ENCODE peak calls at places on chromosomes 16 and 17, in ten cellular contexts. B, M, A, O, H, J, E, K, T and S are unnamed samples.

GRCh38 chr16:82136956-82137818 is 32.8 kb downstream of the MPHOSPH6 start:
- DNase-seq in B (peak), K (no peak), T (no peak), A (no peak), E (no peak), J (no peak), H (no peak), M (peak), O (no peak), S (no peak)

GRCh38 chr17:37339321-37339720 is 36.5 kb upstream of the C17orf78 start:
- DNase-seq in T (no peak), B (no peak), K (no peak), A (no peak), O (no peak), H (no peak), E (no peak), M (no peak), J (no peak), S (no peak)

GRCh38 chr17:39014044-39014794 is 47.0 kb upstream of the FBXO47 start:
- DNase-seq in B (peak), O (no peak), H (peak), E (peak), M (peak), A (peak), J (no peak), T (no peak), K (no peak), S (no peak)

GRCh38 chr17:18999911-19000310 is 4.7 kb downstream of the FAM83G start:
- DNase-seq in M (no peak), B (no peak), E (no peak), A (no peak), K (no peak), O (no peak), T (no peak), J (no peak), H (no peak), S (no peak)

GRCh38 chr16:23310744-23311143 is 8.6 kb downstream of the SCNN1B start:
- DNase-seq in K (no peak), A (no peak), T (no peak), O (no peak), H (no peak), E (no peak), B (no peak), J (no peak), M (no peak), S (no peak)

GRCh38 chr16:46883353-46883689 is 841 bp upstream of the GPT2 start:
- DNase-seq in A (no peak), E (no peak), O (no peak), M (no peak), B (no peak), H (no peak), T (no peak), J (no peak), K (no peak), S (peak)

GRCh38 chr16:3642397-3643094 is 11.9 kb upstream of the DNASE1 start:
- DNase-seq in H (no peak), B (peak), T (no peak), M (peak), J (no peak), A (peak), O (no peak), E (no peak), K (no peak), S (peak)

GRCh38 chr16:28317040-28317880 is 24.9 kb downstream of the SBK1 start:
- DNase-seq in B (peak), E (peak), H (peak), A (no peak), M (peak), T (no peak), O (no peak), J (peak), K (peak), S (peak)

GRCh38 chr16:26317885-26318284 is 626.1 kb downstream of the HS3ST4 start:
- DNase-seq in A (no peak), M (no peak), H (no peak), T (no peak), B (no peak), J (no peak), K (no peak), E (no peak), O (no peak), S (no peak)

GRCh38 chr17:43338886-43339516 is 59.8 kb upstream of the ARL4D start:
- DNase-seq in B (peak), A (peak), J (peak), M (peak), E (peak), O (no peak), T (no peak), H (peak), K (peak), S (peak)

GRCh38 chr16:29994613-29995329 is 646 bp downstream of the HIRIP3 start:
- DNase-seq in H (no peak), K (no peak), J (no peak), B (peak), O (no peak), A (no peak), M (peak), E (peak), T (no peak), S (no peak)

GRCh38 chr16:15701367-15701766 is 51.3 kb downstream of the NDE1 start:
- DNase-seq in A (no peak), O (no peak), H (no peak), T (no peak), J (no peak), K (no peak), B (no peak), M (no peak), E (no peak), S (no peak)

GRCh38 chr17:73272906-73273218 is 11.2 kb upstream of the CPSF4L start:
- DNase-seq in O (no peak), T (no peak), M (no peak), E (no peak), J (no peak), H (no peak), K (no peak), B (no peak), A (no peak), S (no peak)

GRCh38 chr17:75959046-75959838 is 18.4 kb upstream of the FBF1 start:
- DNase-seq in K (no peak), H (no peak), B (no peak), M (no peak), E (no peak), O (no peak), A (peak), J (no peak), T (no peak), S (no peak)

GRCh38 chr17:65678534-65678933 is 117.1 kb upstream of the AXIN2 start:
- DNase-seq in K (no peak), A (no peak), T (no peak), M (no peak), B (no peak), E (peak), O (no peak), H (no peak), J (no peak), S (no peak)

GRCh38 chr17:73742915-73743314 is 98.7 kb upstream of the SDK2 start:
- DNase-seq in T (no peak), B (no peak), H (no peak), J (no peak), E (no peak), K (no peak), M (no peak), O (no peak), A (no peak), S (no peak)

GRCh38 chr17:16191604-16192003 is 23.7 kb downstream of the NCOR1 start:
- DNase-seq in E (no peak), H (no peak), T (no peak), J (no peak), A (no peak), O (no peak), K (no peak), M (peak), B (no peak), S (no peak)

GRCh38 chr16:2964416-2965223 is 545 bp downstream of the KREMEN2 start:
- DNase-seq in E (no peak), M (no peak), O (peak), A (peak), J (no peak), H (peak), B (no peak), K (peak), T (no peak), S (peak)

GRCh38 chr17:78132086-78132676 is 1.6 kb downstream of the TMC8 start:
- DNase-seq in J (no peak), K (peak), M (no peak), H (no peak), B (no peak), E (no peak), A (peak), T (no peak), O (peak), S (peak)

GRCh38 chr17:45361451-45361850 is 44.6 kb upstream of the MAP3K14 start:
- DNase-seq in T (no peak), A (peak), M (no peak), K (no peak), J (no peak), B (no peak), O (no peak), H (no peak), E (no peak), S (no peak)

GRCh38 chr16:11331967-11332366 is 13.3 kb upstream of the RMI2 start:
- DNase-seq in B (no peak), T (no peak), O (no peak), E (no peak), K (no peak), M (no peak), H (no peak), J (no peak), A (no peak), S (no peak)

GRCh38 chr16:83954577-83955016 is 1.6 kb downstream of the OSGIN1 start:
- DNase-seq in E (peak), O (no peak), M (peak), H (peak), A (no peak), K (no peak), J (peak), T (no peak), B (peak), S (no peak)

GRCh38 chr17:67532326-67532871 is 155.3 kb downstream of the PITPNC1 start:
- DNase-seq in T (no peak), E (no peak), O (no peak), H (no peak), A (no peak), K (no peak), B (no peak), M (no peak), J (peak), S (no peak)

GRCh38 chr17:67525239-67526135 is 148.4 kb downstream of the PITPNC1 start:
- DNase-seq in B (no peak), K (no peak), J (no peak), E (no peak), T (no peak), M (no peak), A (no peak), O (no peak), H (no peak), S (no peak)

GRCh38 chr17:67526700-67527099 is 149.6 kb downstream of the PITPNC1 start:
- DNase-seq in K (no peak), H (no peak), A (no peak), T (no peak), J (no peak), M (no peak), O (no peak), E (no peak), B (no peak), S (no peak)

GRCh38 chr17:67531291-67531690 is 154.2 kb downstream of the PITPNC1 start:
- DNase-seq in H (no peak), A (no peak), J (peak), E (no peak), M (peak), K (no peak), B (no peak), O (peak), T (no peak), S (no peak)

GRCh38 chr17:67528751-67529436 is 151.8 kb downstream of the PITPNC1 start:
- DNase-seq in M (peak), T (peak), J (peak), H (peak), K (no peak), E (peak), O (no peak), B (peak), A (peak), S (no peak)
- TF ChIP-seq CTCF in M (no peak), T (no peak), J (no peak), H (no peak), K (no peak), E (no peak), O (no peak), B (no peak), A (no peak), S (no peak)

GRCh38 chr16:85204242-85205010 is 92.2 kb upstream of the CIBAR2 start:
- DNase-seq in M (peak), H (no peak), A (no peak), K (no peak), B (peak), E (peak), J (no peak), T (no peak), O (no peak), S (no peak)
- TF ChIP-seq CTCF in M (no peak), H (no peak), A (no peak), K (no peak), B (no peak), E (no peak), J (no peak), T (no peak), O (no peak), S (no peak)

GRCh38 chr16:85959686-85960085 is 60.7 kb downstream of the IRF8 start:
- DNase-seq in M (no peak), E (no peak), B (no peak), O (no peak), T (no peak), K (no peak), A (no peak), H (no peak), J (no peak), S (no peak)

GRCh38 chr16:85965125-85965524 is 66.2 kb downstream of the IRF8 start:
- DNase-seq in O (no peak), H (no peak), B (no peak), M (no peak), E (no peak), A (no peak), J (no peak), K (no peak), T (no peak), S (no peak)

GRCh38 chr16:85963746-85964370 is 64.9 kb downstream of the IRF8 start:
- DNase-seq in B (no peak), T (no peak), H (no peak), O (no peak), M (no peak), E (peak), J (peak), K (no peak), A (no peak), S (no peak)

GRCh38 chr16:85960486-85961046 is 61.6 kb downstream of the IRF8 start:
- DNase-seq in A (no peak), K (no peak), O (no peak), J (no peak), T (no peak), B (no peak), H (no peak), M (no peak), E (no peak), S (no peak)

DNA sequence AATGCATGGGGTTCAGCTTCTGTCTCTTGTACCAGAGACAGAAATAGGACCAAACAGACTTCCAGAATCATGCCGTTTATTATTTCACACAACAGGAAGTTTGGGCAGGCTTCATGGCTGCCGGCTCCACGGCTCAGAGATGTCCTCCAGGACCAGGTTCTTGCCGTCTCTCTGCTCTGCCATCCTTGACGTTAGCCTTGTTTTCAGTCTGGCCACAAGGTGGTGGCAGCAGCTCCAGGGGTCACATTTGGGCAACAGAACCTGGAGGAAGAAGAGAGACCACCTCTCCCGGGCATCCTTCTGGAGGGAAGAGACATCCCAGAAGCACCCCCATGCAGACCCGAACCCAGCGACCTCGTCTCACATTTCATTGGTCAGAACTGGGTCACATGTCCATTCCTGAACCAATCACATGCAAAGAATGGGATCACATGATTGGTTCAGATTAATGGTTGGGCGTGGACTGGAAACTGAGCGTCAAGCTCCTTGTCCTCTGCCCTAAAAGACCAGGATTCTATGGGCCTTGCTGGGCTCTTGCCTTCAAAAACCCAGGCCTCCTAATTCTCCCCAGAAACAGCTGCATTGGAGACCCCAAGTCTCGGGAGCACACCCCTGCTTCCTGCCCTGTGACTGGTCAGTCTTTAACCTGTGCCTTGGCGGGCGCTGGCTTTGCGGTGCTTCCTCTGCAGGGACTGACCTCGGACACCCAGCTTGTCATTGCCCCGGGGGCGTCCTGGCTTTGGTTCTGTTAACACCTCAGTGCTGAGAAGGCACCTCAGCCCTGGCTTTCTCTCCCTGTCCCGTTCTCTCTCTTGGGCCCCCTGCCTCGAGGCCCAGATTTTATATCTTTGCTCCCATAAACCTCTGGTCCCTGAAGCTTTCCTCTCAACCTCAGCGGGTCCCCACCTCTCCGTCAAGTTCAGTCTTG is 63.3 kb downstream of the IRF8 start:
- DNase-seq in H (peak), E (no peak), J (no peak), K (no peak), O (no peak), M (no peak), B (no peak), A (no peak), T (no peak), S (no peak)
- TF ChIP-seq CTCF in H (no peak), E (no peak), J (no peak), K (peak), O (peak), M (no peak), B (no peak), A (no peak), T (no peak), S (no peak)

GRCh38 chr17:50482516-50482915 is 3.9 kb downstream of the RSAD1 start:
- DNase-seq in T (peak), K (peak), H (peak), B (peak), A (peak), E (peak), O (peak), J (peak), M (peak), S (peak)
- TF ChIP-seq CTCF in T (peak), K (peak), H (peak), B (peak), A (no peak), E (peak), O (peak), J (peak), M (peak), S (no peak)

DNA sequence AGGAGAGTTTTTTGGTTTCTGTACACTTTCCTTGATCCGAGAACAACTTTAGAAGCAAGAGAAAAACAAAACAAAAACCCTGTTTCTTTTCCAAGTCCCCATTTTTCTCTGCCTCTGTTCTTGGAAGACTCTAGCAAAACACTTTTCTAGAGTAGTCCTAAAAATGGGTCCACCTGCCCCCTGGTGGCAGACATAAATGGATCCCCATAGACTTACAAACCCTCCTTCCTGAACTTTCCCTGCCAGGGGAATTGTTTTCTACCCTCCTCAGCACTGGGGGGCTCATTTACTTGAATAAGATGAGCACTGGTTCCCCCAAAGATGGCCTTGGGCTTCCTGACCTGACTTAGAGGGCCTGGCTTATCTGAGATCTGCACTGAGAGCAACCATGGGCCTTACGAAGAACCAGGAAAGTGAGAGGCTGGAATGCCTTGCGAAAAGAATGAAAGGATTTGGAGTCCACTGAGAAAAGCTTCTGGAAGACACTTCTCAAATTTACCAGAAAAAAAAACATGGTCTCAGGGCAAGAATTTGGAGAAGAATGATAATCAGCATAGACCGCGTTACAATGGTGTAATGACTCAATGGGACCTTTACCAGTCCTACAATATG is 48.0 kb upstream of the CDYL2 start:
- DNase-seq in E (peak), B (peak), K (peak), J (no peak), H (peak), M (peak), T (no peak), O (no peak), A (no peak), S (no peak)
- TF ChIP-seq CTCF in E (peak), B (peak), K (peak), J (peak), H (peak), M (peak), T (peak), O (peak), A (no peak), S (no peak)

GRCh38 chr17:49603720-49604119 is 28.0 kb downstream of the NXPH3 start:
- DNase-seq in K (no peak), O (no peak), T (no peak), B (no peak), H (no peak), M (peak), A (no peak), E (peak), J (no peak), S (no peak)
- TF ChIP-seq CTCF in K (no peak), O (no peak), T (no peak), B (peak), H (no peak), M (peak), A (no peak), E (peak), J (peak), S (no peak)

GRCh38 chr16:88539652-88540345 is 30.4 kb upstream of the ZC3H18 start:
- DNase-seq in A (no peak), O (no peak), B (no peak), J (no peak), H (no peak), M (no peak), E (no peak), T (no peak), K (no peak), S (no peak)
- TF ChIP-seq CTCF in A (no peak), O (no peak), B (no peak), J (no peak), H (no peak), M (no peak), E (no peak), T (no peak), K (peak), S (no peak)

GRCh38 chr16:87017388-87018012 is 299.7 kb downstream of the C16orf95 start:
- DNase-seq in M (peak), H (peak), O (no peak), A (no peak), T (peak), E (peak), B (peak), K (no peak), J (no peak), S (no peak)
- TF ChIP-seq CTCF in M (peak), H (peak), O (no peak), A (no peak), T (peak), E (peak), B (peak), K (no peak), J (no peak), S (no peak)

GRCh38 chr16:61148930-61149329 is 887.3 kb downstream of the CDH8 start:
- DNase-seq in A (no peak), O (no peak), E (no peak), K (peak), J (no peak), M (no peak), B (no peak), T (no peak), H (peak), S (no peak)
- TF ChIP-seq CTCF in A (no peak), O (no peak), E (no peak), K (peak), J (no peak), M (no peak), B (no peak), T (no peak), H (no peak), S (no peak)

GRCh38 chr17:6580628-6581027 is 24.3 kb upstream of the PITPNM3 start:
- DNase-seq in H (no peak), T (no peak), K (no peak), M (no peak), E (no peak), O (no peak), A (no peak), B (no peak), J (no peak), S (no peak)

GRCh38 chr17:6588165-6588564 is 31.8 kb upstream of the PITPNM3 start:
- DNase-seq in H (no peak), T (no peak), E (no peak), J (no peak), M (no peak), A (no peak), B (no peak), O (no peak), K (no peak), S (no peak)

GRCh38 chr17:6587310-6587709 is 31.0 kb upstream of the PITPNM3 start:
- DNase-seq in O (no peak), E (no peak), K (no peak), J (no peak), B (no peak), M (no peak), A (no peak), T (no peak), H (no peak), S (no peak)

GRCh38 chr17:6578491-6578890 is 22.1 kb upstream of the PITPNM3 start:
- DNase-seq in T (no peak), M (no peak), E (no peak), H (no peak), A (no peak), B (no peak), K (no peak), J (no peak), O (no peak), S (no peak)

DNA sequence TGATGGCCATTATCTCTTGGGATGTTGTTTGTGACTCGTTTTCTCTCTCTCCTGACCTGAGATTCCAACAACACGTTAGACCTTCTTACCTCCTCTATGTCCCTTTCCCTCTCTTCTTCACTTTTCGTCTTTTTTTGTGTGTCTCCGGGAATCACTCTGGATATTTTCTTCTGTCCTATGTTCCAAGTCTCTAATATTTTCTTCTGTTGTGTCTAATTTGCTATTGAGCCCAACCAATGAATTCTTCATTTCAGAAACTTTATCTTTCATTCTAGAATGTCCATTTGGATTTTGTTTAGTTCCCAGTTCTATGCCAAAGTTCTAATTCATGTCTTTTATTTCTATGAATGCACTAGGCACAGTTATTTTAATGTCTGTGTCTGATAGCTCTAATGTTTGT is 27.1 kb upstream of the PITPNM3 start:
- DNase-seq in J (no peak), H (no peak), O (no peak), T (no peak), B (no peak), M (no peak), A (no peak), E (no peak), K (no peak), S (no peak)
- TF ChIP-seq CTCF in J (no peak), H (no peak), O (no peak), T (no peak), B (no peak), M (no peak), A (no peak), E (no peak), K (no peak), S (no peak)